ENCODE peak calls at places on chromosome 13, in seven cellular contexts. One of them, this sample, is unnamed.

GRCh38 chr13:73140804-73141203 is 82.0 kb downstream of the KLF5 start:
- DNase-seq in stimulated activated CD4-positive, alpha-beta T cell treated with anti-CD3 and anti-CD28 coated beads, Interleukin-4, amount 100 ng/mL, for 1 hour: no peak
- DNase-seq in astrocyte of the spinal cord: no peak
- DNase-seq in GM12878: no peak
- DNase-seq in HuH-7.5: no peak
- DNase-seq in RPMI8226: no peak
- DNase-seq in CD4-positive, alpha-beta T cell: no peak
- DNase-seq in this sample: no peak

GRCh38 chr13:40534456-40534855 is 132.0 kb downstream of the FOXO1 start:
- DNase-seq in stimulated activated CD4-positive, alpha-beta T cell treated with anti-CD3 and anti-CD28 coated beads, Interleukin-4, amount 100 ng/mL, for 1 hour: no peak
- DNase-seq in astrocyte of the spinal cord: no peak
- DNase-seq in GM12878: no peak
- DNase-seq in HuH-7.5: peak
- DNase-seq in RPMI8226: no peak
- DNase-seq in CD4-positive, alpha-beta T cell: no peak
- DNase-seq in this sample: no peak

GRCh38 chr13:93345642-93346220 is 119.1 kb downstream of the GPC6 start:
- DNase-seq in stimulated activated CD4-positive, alpha-beta T cell treated with anti-CD3 and anti-CD28 coated beads, Interleukin-4, amount 100 ng/mL, for 1 hour: no peak
- DNase-seq in astrocyte of the spinal cord: peak
- DNase-seq in GM12878: no peak
- DNase-seq in HuH-7.5: no peak
- DNase-seq in RPMI8226: no peak
- DNase-seq in CD4-positive, alpha-beta T cell: no peak
- DNase-seq in this sample: no peak

GRCh38 chr13:48233097-48233885 is at the start of gene ITM2B:
- DNase-seq in stimulated activated CD4-positive, alpha-beta T cell treated with anti-CD3 and anti-CD28 coated beads, Interleukin-4, amount 100 ng/mL, for 1 hour: peak
- DNase-seq in astrocyte of the spinal cord: peak
- DNase-seq in GM12878: no peak
- DNase-seq in HuH-7.5: peak
- DNase-seq in RPMI8226: peak
- DNase-seq in CD4-positive, alpha-beta T cell: peak
- DNase-seq in this sample: peak

GRCh38 chr13:76764429-76764828 is 121.8 kb downstream of the KCTD12 start:
- DNase-seq in stimulated activated CD4-positive, alpha-beta T cell treated with anti-CD3 and anti-CD28 coated beads, Interleukin-4, amount 100 ng/mL, for 1 hour: no peak
- DNase-seq in astrocyte of the spinal cord: peak
- DNase-seq in GM12878: no peak
- DNase-seq in HuH-7.5: no peak
- DNase-seq in RPMI8226: no peak
- DNase-seq in CD4-positive, alpha-beta T cell: no peak
- DNase-seq in this sample: no peak

GRCh38 chr13:106133025-106133424 is 402.4 kb downstream of the EFNB2 start:
- DNase-seq in stimulated activated CD4-positive, alpha-beta T cell treated with anti-CD3 and anti-CD28 coated beads, Interleukin-4, amount 100 ng/mL, for 1 hour: no peak
- DNase-seq in astrocyte of the spinal cord: peak
- DNase-seq in GM12878: no peak
- DNase-seq in HuH-7.5: no peak
- DNase-seq in RPMI8226: no peak
- DNase-seq in CD4-positive, alpha-beta T cell: no peak
- DNase-seq in this sample: no peak

GRCh38 chr13:31334994-31335549 is 135.3 kb downstream of the B3GLCT start:
- DNase-seq in stimulated activated CD4-positive, alpha-beta T cell treated with anti-CD3 and anti-CD28 coated beads, Interleukin-4, amount 100 ng/mL, for 1 hour: no peak
- DNase-seq in astrocyte of the spinal cord: no peak
- DNase-seq in GM12878: no peak
- DNase-seq in HuH-7.5: no peak
- DNase-seq in RPMI8226: no peak
- DNase-seq in CD4-positive, alpha-beta T cell: no peak
- DNase-seq in this sample: no peak

GRCh38 chr13:62122434-62122833 is 706.8 kb upstream of the PCDH20 start:
- DNase-seq in stimulated activated CD4-positive, alpha-beta T cell treated with anti-CD3 and anti-CD28 coated beads, Interleukin-4, amount 100 ng/mL, for 1 hour: no peak
- DNase-seq in astrocyte of the spinal cord: no peak
- DNase-seq in GM12878: no peak
- DNase-seq in HuH-7.5: no peak
- DNase-seq in RPMI8226: no peak
- DNase-seq in CD4-positive, alpha-beta T cell: no peak
- DNase-seq in this sample: no peak

GRCh38 chr13:67133476-67133875 is 96.7 kb downstream of the PCDH9 start:
- DNase-seq in stimulated activated CD4-positive, alpha-beta T cell treated with anti-CD3 and anti-CD28 coated beads, Interleukin-4, amount 100 ng/mL, for 1 hour: no peak
- DNase-seq in astrocyte of the spinal cord: no peak
- DNase-seq in GM12878: no peak
- DNase-seq in HuH-7.5: no peak
- DNase-seq in RPMI8226: no peak
- DNase-seq in CD4-positive, alpha-beta T cell: no peak
- DNase-seq in this sample: no peak

GRCh38 chr13:47897411-47898050 is 103.5 kb downstream of the SUCLA2 start:
- DNase-seq in stimulated activated CD4-positive, alpha-beta T cell treated with anti-CD3 and anti-CD28 coated beads, Interleukin-4, amount 100 ng/mL, for 1 hour: no peak
- DNase-seq in astrocyte of the spinal cord: peak
- DNase-seq in GM12878: no peak
- DNase-seq in HuH-7.5: no peak
- DNase-seq in RPMI8226: no peak
- DNase-seq in CD4-positive, alpha-beta T cell: no peak
- DNase-seq in this sample: no peak